ENCODE peak calls at places on chromosomes 4 and X, in four cellular contexts. E is upper lobe of left lung, X is HepG2, G is vagina. K is an unnamed sample.

GRCh38 chrX:10296581-10296980 is 139.8 kb downstream of the CLCN4 start:
- DNase-seq in G (no peak), X (no peak), E (no peak), K (no peak)

GRCh38 chr4:118175506-118175905 is 141.2 kb downstream of the NDST3 start:
- DNase-seq in E (no peak), G (no peak), X (no peak), K (no peak)

GRCh38 chr4:145709843-145710242 is 29.9 kb downstream of the C4orf51 start:
- DNase-seq in E (no peak), G (no peak), X (no peak), K (no peak)

GRCh38 chr4:175998782-175999181 is 66.9 kb upstream of the WDR17 start:
- DNase-seq in G (no peak), E (no peak), X (no peak), K (no peak)

GRCh38 chrX:111869639-111870034 is 6.3 kb upstream of the TRPC5OS start:
- DNase-seq in X (no peak), G (no peak), E (no peak), K (no peak)

GRCh38 chrX:151701071-151701470 is 5.8 kb downstream of the PRRG3 start:
- DNase-seq in X (no peak), G (no peak), E (no peak), K (peak)

GRCh38 chrX:69361286-69361926 is 142.7 kb upstream of the NALF2 start:
- DNase-seq in X (no peak), G (no peak), E (no peak), K (no peak)

GRCh38 chr4:40238700-40239548 is 42.1 kb downstream of the RHOH start:
- DNase-seq in G (no peak), X (no peak), E (no peak), K (no peak)

GRCh38 chr4:145195167-145195952 is 15.0 kb upstream of the OTUD4 start:
- DNase-seq in G (no peak), E (no peak), X (no peak), K (no peak)

GRCh38 chrX:13285693-13286092 is 34.2 kb downstream of the ATXN3L start:
- DNase-seq in G (no peak), X (no peak), E (peak), K (no peak)

GRCh38 chrX:119757646-119757978 is 776 bp upstream of the SOWAHD start:
- DNase-seq in X (no peak), G (no peak), E (no peak), K (no peak)

GRCh38 chrX:13046035-13046851 is 1.8 kb upstream of the FAM9C start:
- DNase-seq in X (no peak), E (no peak), G (no peak), K (no peak)

GRCh38 chr4:146490106-146490505 is 31.6 kb downstream of the SLC10A7 start:
- DNase-seq in E (no peak), G (no peak), X (no peak), K (no peak)

GRCh38 chrX:32155044-32155638 is 1056.2 kb downstream of the DMD start:
- DNase-seq in X (no peak), E (no peak), G (no peak), K (no peak)

GRCh38 chr4:148573284-148573683 is 131.1 kb upstream of the NR3C2 start:
- DNase-seq in X (no peak), G (no peak), E (no peak), K (no peak)

GRCh38 chr4:3369781-3370660 is 71.7 kb upstream of the HGFAC start:
- DNase-seq in X (no peak), G (no peak), E (peak), K (no peak)

GRCh38 chr4:125390126-125390525 is 75.4 kb downstream of the FAT4 start:
- DNase-seq in G (no peak), X (no peak), E (no peak), K (no peak)

GRCh38 chrX:80667967-80668366 is 141.7 kb downstream of the BRWD3 start:
- DNase-seq in E (no peak), X (no peak), G (no peak), K (no peak)

GRCh38 chrX:43655151-43655676 is 885 bp upstream of the MAOA start:
- DNase-seq in G (no peak), E (no peak), X (no peak), K (peak)
- TF ChIP-seq CTCF in G (no peak), E (no peak), X (no peak), K (no peak)

DNA sequence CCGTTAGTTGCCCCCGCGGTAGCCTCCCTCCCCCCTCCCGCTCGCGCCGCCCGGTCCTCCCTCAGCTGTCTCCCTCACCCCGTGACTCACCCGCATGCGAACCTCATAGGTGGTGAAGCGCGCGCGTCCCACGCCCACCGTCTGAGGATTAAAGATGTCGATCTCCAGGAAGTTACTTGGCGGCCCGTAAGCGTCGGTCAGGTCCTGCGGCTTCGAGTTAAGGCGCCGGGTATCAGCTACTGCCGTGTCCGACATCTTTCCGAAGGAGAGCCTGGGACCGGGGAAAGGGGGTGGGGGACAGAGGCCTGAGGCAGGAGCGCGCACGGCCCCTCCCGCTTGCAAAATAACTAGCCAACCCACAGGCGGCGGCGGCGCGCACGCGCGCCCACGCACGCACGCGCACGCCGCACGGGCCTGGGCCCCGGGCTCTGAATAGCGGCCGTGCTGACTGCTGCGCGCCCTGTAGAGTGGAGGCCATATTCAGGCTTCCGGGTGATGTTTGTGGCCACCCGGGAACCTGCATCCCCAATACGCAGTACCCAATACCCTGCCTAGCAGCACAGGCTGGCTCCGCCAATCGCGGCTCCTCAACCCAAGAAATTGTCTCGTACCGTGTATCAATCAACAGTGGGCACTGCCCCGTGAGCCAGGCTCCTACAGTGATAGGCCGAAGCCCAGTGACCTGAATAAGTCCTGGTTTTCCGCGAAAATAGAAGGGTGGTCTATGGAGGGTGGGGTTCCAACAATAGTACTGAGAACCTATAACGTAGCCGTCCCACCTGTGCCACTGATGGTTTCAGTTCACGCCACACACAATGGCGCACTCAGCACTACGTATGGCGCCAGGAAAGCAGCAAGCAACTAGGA is at the start of gene SNX12:
- DNase-seq in G (no peak), X (peak), E (peak), K (peak)
- TF ChIP-seq POLR2A in G (no peak), X (peak), E (no peak), K (no peak)

GRCh38 chr4:75511841-75512240 is 2.4 kb downstream of the RCHY1 start:
- DNase-seq in E (no peak), G (no peak), X (no peak), K (no peak)
- H3K4me3 ChIP-seq in E (no peak), G (no peak), X (no peak), K (no peak)

DNA sequence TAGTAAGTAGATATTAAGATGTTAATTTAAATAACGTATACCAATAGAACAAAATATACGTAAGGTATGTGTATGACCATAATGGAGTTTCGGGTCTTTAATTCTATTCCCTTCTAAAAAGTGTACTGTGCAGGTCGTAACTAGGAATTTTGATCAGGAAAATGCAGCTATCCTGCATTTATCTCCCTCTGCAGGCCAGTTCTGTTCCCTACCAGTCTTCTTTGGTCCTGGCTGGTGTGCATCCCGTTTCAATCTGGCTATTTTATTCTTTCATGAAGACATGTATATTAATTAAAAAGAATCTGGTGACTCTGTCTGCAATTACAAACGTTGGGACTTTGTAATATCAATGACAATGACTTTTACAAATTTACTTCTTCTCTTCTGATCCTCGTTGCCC is 534.1 kb upstream of the AADAT start:
- DNase-seq in X (no peak), G (no peak), E (no peak), K (no peak)
- TF ChIP-seq CTCF in X (no peak), G (no peak), E (no peak), K (no peak)

GRCh38 chrX:53087378-53087777 is 5.2 kb downstream of the TSPYL2 start:
- DNase-seq in G (no peak), X (no peak), E (no peak), K (no peak)
- TF ChIP-seq POLR2A in G (no peak), X (no peak), E (no peak), K (no peak)

GRCh38 chrX:148672526-148672925 is 172.1 kb downstream of the AFF2 start:
- DNase-seq in X (no peak), E (no peak), G (no peak), K (no peak)

GRCh38 chrX:148665001-148665400 is 164.6 kb downstream of the AFF2 start:
- DNase-seq in E (no peak), X (no peak), G (no peak), K (no peak)

DNA sequence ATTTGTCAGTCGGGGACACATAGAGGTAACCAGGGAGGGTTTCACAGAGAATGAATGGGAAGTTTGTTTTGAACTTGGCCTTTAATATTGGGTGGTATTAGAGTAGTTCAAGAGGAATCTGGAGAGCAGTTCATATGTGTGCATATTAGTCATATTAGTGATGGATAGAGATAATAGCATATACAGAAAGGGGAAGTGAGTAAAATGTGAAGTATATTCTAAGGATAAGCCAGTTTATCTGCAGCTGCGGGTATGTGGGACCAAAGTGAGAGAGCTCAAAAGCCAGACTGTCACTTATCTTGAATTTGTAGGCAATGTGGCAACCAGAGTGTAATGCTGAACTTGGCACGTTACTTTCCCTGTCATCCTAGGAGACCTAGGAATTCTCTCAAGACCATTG is 169.9 kb downstream of the AFF2 start:
- DNase-seq in E (no peak), G (no peak), X (no peak), K (no peak)
- H3K4me3 ChIP-seq in E (no peak), G (no peak), X (no peak), K (no peak)

DNA sequence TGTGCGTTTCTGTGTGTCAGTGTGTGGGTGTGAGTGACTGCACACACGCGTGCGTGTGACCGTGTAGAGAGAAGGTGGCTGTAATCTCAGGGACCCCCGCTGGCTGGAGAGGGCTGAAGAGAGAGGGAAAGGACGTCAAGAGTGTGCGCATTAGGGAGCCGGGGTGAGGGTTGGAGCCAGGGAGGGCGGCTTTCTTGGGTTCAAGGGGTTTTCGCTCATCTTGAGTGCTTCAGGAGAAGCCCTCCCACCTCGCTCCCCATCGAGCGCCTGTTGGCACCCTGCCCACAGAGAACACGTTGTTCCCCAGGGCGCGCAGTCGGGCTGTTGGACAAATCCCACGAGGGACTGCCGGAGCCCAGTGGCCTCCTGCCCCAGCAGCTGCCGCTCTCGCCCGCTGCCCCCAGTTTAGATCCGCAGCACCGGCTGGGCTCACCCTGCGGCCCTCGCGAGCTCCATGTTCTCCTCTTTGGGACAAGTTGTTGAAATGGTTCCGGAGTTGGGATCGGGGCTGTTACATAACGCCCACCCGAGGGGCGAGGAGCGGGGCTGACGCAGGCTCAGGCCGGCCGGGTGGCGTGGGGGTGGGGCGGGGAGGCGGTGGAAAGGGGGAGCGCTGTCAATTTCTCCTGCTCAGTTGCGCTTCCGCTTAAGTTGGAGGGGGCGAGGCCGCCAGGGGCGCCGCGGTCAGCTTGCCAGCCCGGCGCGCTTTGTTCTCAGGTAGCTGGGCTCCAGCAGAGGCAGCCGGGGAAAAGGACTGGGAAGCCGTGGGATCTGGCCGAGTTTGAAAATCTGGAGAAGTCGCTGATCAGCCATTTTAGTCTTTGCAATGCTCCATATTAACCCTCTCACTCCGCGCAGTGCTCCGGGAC is 1.6 kb downstream of the GRIA2 start:
- DNase-seq in E (peak), G (no peak), X (no peak), K (no peak)
- TF ChIP-seq CTCF in E (no peak), G (no peak), X (no peak), K (no peak)

DNA sequence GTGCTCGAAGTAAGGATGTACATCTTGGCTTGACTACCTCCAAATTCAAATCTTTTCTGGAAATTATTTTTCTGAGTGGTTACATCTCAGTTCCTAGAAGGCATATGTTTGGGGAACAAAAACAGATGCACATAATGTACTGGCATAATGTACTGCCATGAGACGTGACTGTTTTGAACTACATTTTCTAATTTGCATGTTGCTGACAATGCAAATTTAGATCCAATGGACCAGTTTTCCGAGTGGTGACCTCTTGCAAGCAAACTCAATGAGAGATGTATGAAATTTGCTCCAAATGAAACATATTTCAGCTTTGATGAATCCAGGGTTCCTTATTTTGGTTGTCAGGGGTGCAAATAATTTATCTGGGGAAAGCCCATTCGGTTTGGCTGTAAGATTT is 694.3 kb downstream of the GRXCR1 start:
- DNase-seq in X (no peak), E (no peak), G (no peak), K (no peak)
- TF ChIP-seq POLR2A in X (no peak), E (no peak), G (no peak), K (no peak)

GRCh38 chr4:1216869-1217294 is 32.0 kb downstream of the CTBP1 start:
- DNase-seq in X (no peak), G (no peak), E (peak), K (no peak)
- H3K4me3 ChIP-seq in X (no peak), G (no peak), E (no peak), K (no peak)

DNA sequence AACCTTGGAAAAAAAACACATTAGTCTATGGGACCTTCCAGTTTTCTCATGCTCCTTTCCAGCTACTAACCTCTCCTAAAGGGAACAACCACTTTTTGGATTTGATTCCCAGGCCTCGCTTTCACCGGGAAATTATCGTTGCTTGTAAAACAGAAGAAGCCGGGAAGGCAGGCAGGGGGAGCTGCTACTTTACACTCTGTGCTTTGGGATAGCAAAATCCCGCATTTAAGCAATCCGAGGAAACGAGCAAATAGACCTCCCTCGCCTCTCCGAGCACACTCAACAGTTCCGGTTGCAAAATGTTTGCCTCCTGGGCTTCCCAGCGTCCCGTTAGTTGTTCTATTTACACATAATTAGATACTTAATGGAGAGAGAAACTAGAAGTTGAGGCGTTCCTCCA is 1.2 kb downstream of the CD38 start:
- DNase-seq in X (peak), G (no peak), E (no peak), K (peak)
- TF ChIP-seq CTCF in X (peak), G (no peak), E (peak), K (no peak)

K was measured in lower leg skin.